ENCODE peak calls at places on chromosomes 12 and 14, in four cellular contexts. M is gastrocnemius medialis, J is AG10803, S is heart left ventricle. X is an unnamed sample.

GRCh38 chr14:34754687-34755086 is 40.3 kb upstream of the CFL2 start:
- DNase-seq in M (no peak), J (no peak), S (no peak), X (no peak)

GRCh38 chr14:48430805-48431204 is 755.4 kb upstream of the MDGA2 start:
- DNase-seq in M (no peak), J (no peak), S (no peak), X (no peak)

GRCh38 chr14:68366656-68367055 is 426.2 kb downstream of the ZFP36L1 start:
- DNase-seq in M (no peak), J (no peak), S (no peak), X (no peak)

GRCh38 chr14:42884100-42884499 is 1277.4 kb downstream of the LRFN5 start:
- DNase-seq in M (no peak), J (no peak), S (no peak), X (peak)

GRCh38 chr12:33427071-33427470 is 12.5 kb downstream of the SYT10 start:
- DNase-seq in M (no peak), J (no peak), S (no peak), X (peak)

GRCh38 chr12:127928178-127928577 is 338.8 kb upstream of the TMEM132C start:
- DNase-seq in M (no peak), J (no peak), S (no peak), X (no peak)

GRCh38 chr12:3214508-3215365 is 137.6 kb downstream of the TSPAN9 start:
- DNase-seq in M (no peak), J (no peak), S (no peak), X (no peak)

GRCh38 chr14:45810152-45810872 is 557.3 kb upstream of the MIS18BP1 start:
- DNase-seq in M (no peak), J (no peak), S (no peak), X (no peak)

GRCh38 chr12:45369065-45369464 is 153.2 kb downstream of the ANO6 start:
- DNase-seq in M (no peak), J (peak), S (no peak), X (peak)

GRCh38 chr14:22646570-22647254 is 2.6 kb upstream of the OR6J1 start:
- DNase-seq in M (no peak), J (peak), S (no peak), X (peak)

GRCh38 chr12:47156167-47156736 is 76.5 kb upstream of the AMIGO2 start:
- DNase-seq in M (no peak), J (peak), S (peak), X (peak)

GRCh38 chr12:46590991-46591703 is 218.6 kb upstream of the SLC38A2 start:
- DNase-seq in M (no peak), J (no peak), S (no peak), X (no peak)

GRCh38 chr12:68943848-68944247 is 10.9 kb upstream of the CPM start:
- DNase-seq in M (no peak), J (no peak), S (no peak), X (no peak)

GRCh38 chr12:95463019-95463418 is 10.9 kb upstream of the METAP2 start:
- DNase-seq in M (no peak), J (no peak), S (no peak), X (no peak)

GRCh38 chr14:89641495-89642162 is 224.6 kb upstream of the FOXN3 start:
- DNase-seq in M (no peak), J (no peak), S (no peak), X (no peak)

GRCh38 chr14:64912256-64912655 is 2.0 kb upstream of the CHURC1 start:
- DNase-seq in M (no peak), J (no peak), S (no peak), X (no peak)
- H3K4me3 ChIP-seq in M (no peak), J (no peak), S (no peak), X (no peak)

DNA sequence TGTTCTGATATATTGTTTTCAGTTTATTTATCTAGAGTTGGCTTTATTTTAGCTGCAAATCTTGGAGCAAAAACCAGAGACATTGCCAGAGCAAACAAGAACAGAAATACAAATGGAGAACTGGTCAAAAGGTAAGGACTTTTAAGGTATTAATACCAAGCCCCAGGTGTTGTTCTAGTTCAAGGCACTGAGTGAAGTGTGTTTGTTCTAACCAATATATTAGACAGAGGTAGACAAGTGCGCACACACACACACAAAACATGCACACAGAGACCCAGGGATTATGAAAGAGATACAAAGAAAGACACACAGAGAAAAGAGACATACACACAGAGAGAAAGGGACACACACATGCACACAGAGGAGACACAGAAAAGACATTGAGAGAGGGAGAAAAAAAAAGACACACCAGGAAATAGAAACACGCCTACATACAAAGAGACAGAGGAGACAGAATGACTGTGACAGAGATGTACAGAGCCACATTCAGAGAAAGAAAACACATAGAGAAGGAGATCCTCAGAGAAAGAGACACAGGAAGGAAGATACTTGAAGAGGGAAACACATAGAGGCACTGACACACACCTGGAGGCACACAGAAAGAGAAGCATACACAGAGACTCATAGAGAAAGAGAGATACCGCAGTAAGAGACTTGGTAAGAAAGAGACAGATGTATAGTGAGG is 50.2 kb downstream of the MIPOL1 start:
- DNase-seq in M (no peak), J (no peak), S (no peak), X (no peak)
- TF ChIP-seq CTCF in M (no peak), J (no peak), S (no peak), X (no peak)

GRCh38 chr12:1551496-1551895 is 42.9 kb downstream of the FBXL14 start:
- DNase-seq in M (no peak), J (no peak), S (no peak), X (no peak)

GRCh38 chr12:1552978-1553471 is 41.4 kb downstream of the FBXL14 start:
- DNase-seq in M (no peak), J (peak), S (no peak), X (no peak)

GRCh38 chr12:1552171-1552570 is 42.2 kb downstream of the FBXL14 start:
- DNase-seq in M (no peak), J (peak), S (no peak), X (no peak)

GRCh38 chr12:1553987-1554982 is 40.1 kb downstream of the FBXL14 start:
- DNase-seq in M (no peak), J (no peak), S (no peak), X (no peak)

DNA sequence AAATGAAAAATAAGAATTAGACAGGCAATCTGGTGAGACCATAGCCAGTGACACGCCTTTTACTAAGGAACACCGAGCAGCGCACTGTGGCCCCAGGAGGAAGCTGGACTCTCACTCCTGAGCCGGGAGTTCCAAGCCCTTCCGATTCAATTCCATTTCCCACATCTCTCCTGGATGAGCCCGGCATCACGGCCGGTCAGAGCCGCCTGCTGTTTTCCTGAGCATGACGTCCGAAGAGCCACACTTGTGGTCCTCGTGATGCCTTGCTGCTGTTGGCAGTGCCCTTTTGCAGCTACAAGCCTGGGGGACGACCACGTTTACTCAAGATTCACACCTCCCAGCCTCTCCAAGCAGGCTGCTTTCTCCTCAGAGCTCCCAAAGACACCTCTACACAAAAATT is 40.8 kb downstream of the FBXL14 start:
- DNase-seq in M (no peak), J (no peak), S (no peak), X (no peak)
- H3K4me3 ChIP-seq in M (no peak), J (no peak), S (no peak), X (no peak)

GRCh38 chr14:105439710-105440553 is 20.3 kb downstream of the MTA1 start:
- DNase-seq in M (no peak), J (peak), S (no peak), X (peak)
- TF ChIP-seq CTCF in M (no peak), J (no peak), S (no peak), X (no peak)

DNA sequence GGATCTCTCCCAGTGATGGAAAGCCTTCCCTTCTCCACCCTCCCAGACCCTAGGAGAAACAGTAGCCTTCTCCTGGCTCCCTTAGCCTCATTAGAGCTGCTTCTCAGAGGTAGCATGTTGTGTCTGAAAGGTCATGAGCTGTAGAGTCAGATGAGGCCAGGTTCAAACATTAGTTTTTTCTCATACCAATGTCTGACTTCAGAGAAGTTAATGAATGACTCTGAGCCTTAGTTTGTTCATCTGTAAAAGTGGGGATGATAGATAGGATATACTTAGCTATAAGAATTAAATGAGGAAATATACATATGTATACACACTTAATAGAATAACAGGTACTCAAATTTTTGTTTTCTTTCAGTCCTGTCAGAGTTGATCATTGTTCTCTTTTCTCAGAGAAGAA is 523 bp downstream of the SLC6A13 start:
- DNase-seq in M (no peak), J (no peak), S (no peak), X (no peak)
- H3K4me3 ChIP-seq in M (no peak), J (no peak), S (no peak), X (no peak)

GRCh38 chr14:100106260-100106659 is 41.0 kb downstream of the EVL start:
- DNase-seq in M (no peak), J (no peak), S (no peak), X (no peak)
- TF ChIP-seq CTCF in M (no peak), J (no peak), S (no peak), X (no peak)

X was measured in cardiac fibroblast.